ENCODE peak calls at places on chromosomes 13 and 19, in eight cellular contexts. O is HS-5, M is AML-193, Q is DMS153, K is SW 1271, W is midbrain, E is OCI-M1, U is iris pigment epithelial cell. J is an unnamed sample.

GRCh38 chr19:28610731-28611130 is 602.2 kb downstream of the UQCRFS1 start:
- DNase-seq in O (no peak), U (no peak), Q (no peak), E (peak), M (no peak), W (no peak), K (no peak), J (no peak)

GRCh38 chr13:25756916-25757315 is 294.9 kb downstream of the SHISA2 start:
- DNase-seq in M (no peak), E (no peak), O (no peak), Q (peak), W (no peak), K (no peak), U (no peak), J (no peak)

GRCh38 chr13:97411894-97412460 is 22.0 kb upstream of the RAP2A start:
- DNase-seq in Q (no peak), U (no peak), M (no peak), W (no peak), O (no peak), E (no peak), K (no peak), J (no peak)

GRCh38 chr19:46080561-46080960 is 39.8 kb upstream of the IGFL4 start:
- DNase-seq in U (peak), K (no peak), M (no peak), E (peak), Q (no peak), O (peak), W (no peak), J (no peak)

GRCh38 chr13:94822356-94822755 is 110.0 kb upstream of the SOX21 start:
- DNase-seq in K (no peak), O (no peak), Q (peak), W (no peak), E (no peak), U (no peak), M (no peak), J (no peak)

GRCh38 chr13:21297452-21297851 is 121.0 kb downstream of the MRPL57 start:
- DNase-seq in U (peak), W (peak), K (no peak), M (no peak), O (no peak), E (no peak), Q (no peak), J (no peak)

GRCh38 chr19:7751157-7751783 is 3.9 kb upstream of the CD209 start:
- DNase-seq in K (no peak), W (no peak), Q (no peak), U (peak), M (no peak), E (no peak), O (no peak), J (no peak)

GRCh38 chr13:51882570-51883225 is 20.9 kb downstream of the CCDC70 start:
- DNase-seq in Q (no peak), K (no peak), E (no peak), O (no peak), U (no peak), W (no peak), M (no peak), J (no peak)

GRCh38 chr19:58274771-58275199 is 4.0 kb upstream of the ZNF8 start:
- DNase-seq in O (no peak), K (no peak), Q (no peak), U (peak), E (no peak), W (no peak), M (no peak), J (no peak)

GRCh38 chr13:94620286-94620896 is 18.7 kb downstream of the GPR180 start:
- DNase-seq in O (no peak), M (peak), U (peak), E (peak), K (no peak), Q (peak), W (no peak), J (peak)

GRCh38 chr19:41620171-41620570 is 6.7 kb downstream of the CEACAM4 start:
- DNase-seq in K (no peak), W (no peak), E (no peak), O (no peak), U (no peak), M (no peak), Q (no peak), J (no peak)

GRCh38 chr19:16330368-16330801 is 5.8 kb downstream of the KLF2 start:
- DNase-seq in O (peak), E (no peak), K (peak), Q (no peak), W (no peak), M (no peak), U (peak), J (no peak)

GRCh38 chr13:36258831-36259230 is 38.8 kb downstream of the CCDC169 start:
- DNase-seq in M (no peak), Q (no peak), O (no peak), W (no peak), E (no peak), K (no peak), U (no peak), J (no peak)

GRCh38 chr13:107104631-107105030 is 536.7 kb upstream of the ARGLU1 start:
- DNase-seq in W (no peak), M (no peak), K (no peak), O (no peak), Q (no peak), U (peak), E (no peak), J (no peak)

GRCh38 chr19:44628793-44629192 is 14.9 kb upstream of the PVR start:
- DNase-seq in K (no peak), O (no peak), Q (no peak), W (no peak), U (no peak), M (no peak), E (no peak), J (no peak)

GRCh38 chr13:82713681-82714405 is 1168.4 kb downstream of the SLITRK1 start:
- DNase-seq in Q (no peak), M (no peak), E (no peak), O (peak), U (peak), W (no peak), K (no peak), J (no peak)

GRCh38 chr19:48844472-48844871 is 8.2 kb upstream of the HSD17B14 start:
- DNase-seq in W (no peak), K (peak), M (no peak), O (peak), E (peak), Q (no peak), U (peak), J (no peak)

GRCh38 chr19:42563352-42564210 is 31.1 kb downstream of the CEACAM8 start:
- DNase-seq in Q (no peak), W (peak), O (peak), U (peak), M (peak), E (peak), K (peak), J (peak)

GRCh38 chr13:48156466-48156865 is 61.6 kb upstream of the MED4 start:
- DNase-seq in M (no peak), K (no peak), O (no peak), E (no peak), Q (no peak), U (no peak), W (no peak), J (peak)

GRCh38 chr19:35752746-35753350 is 4.0 kb downstream of the HSPB6 start:
- DNase-seq in M (no peak), Q (no peak), O (no peak), K (no peak), U (no peak), E (no peak), W (no peak), J (no peak)

GRCh38 chr19:44704982-44705381 is 6.0 kb downstream of the CEACAM16 start:
- DNase-seq in O (no peak), W (no peak), U (no peak), E (no peak), K (no peak), M (no peak), Q (no peak), J (no peak)

GRCh38 chr13:75566658-75567057 is 17.1 kb downstream of the UCHL3 start:
- DNase-seq in W (peak), K (no peak), M (peak), E (peak), Q (no peak), O (no peak), U (peak), J (no peak)

GRCh38 chr13:114146629-114147028 is 14.2 kb upstream of the RASA3 start:
- DNase-seq in Q (no peak), O (no peak), M (no peak), U (no peak), K (no peak), E (peak), W (no peak), J (peak)

GRCh38 chr19:35549174-35549788 is 3.9 kb downstream of the TMEM147 start:
- DNase-seq in E (peak), U (peak), W (peak), Q (peak), O (no peak), K (peak), M (peak), J (peak)

GRCh38 chr19:50514346-50515167 is 844 bp upstream of the ASPDH start:
- DNase-seq in O (no peak), M (no peak), U (no peak), E (no peak), Q (peak), K (no peak), W (peak), J (no peak)

GRCh38 chr19:18519962-18520847 is 1.7 kb downstream of the ELL start:
- DNase-seq in E (peak), W (no peak), Q (peak), O (peak), M (peak), K (peak), U (peak), J (peak)

GRCh38 chr13:48580185-48580803 is 47.4 kb upstream of the RCBTB2 start:
- DNase-seq in M (peak), W (peak), K (no peak), Q (peak), O (no peak), U (peak), E (peak), J (peak)

GRCh38 chr19:18612772-18613588 is at the start of gene TMEM59L:
- DNase-seq in Q (no peak), E (no peak), M (no peak), W (peak), K (no peak), O (no peak), U (no peak), J (peak)

GRCh38 chr19:50794778-50795664 is 4.8 kb downstream of the ACP4 start:
- DNase-seq in W (no peak), M (no peak), Q (no peak), K (no peak), U (no peak), O (no peak), E (peak), J (no peak)

GRCh38 chr13:110396913-110397379 is 89.9 kb downstream of the COL4A2 start:
- DNase-seq in U (peak), E (no peak), O (peak), M (no peak), W (peak), Q (no peak), K (no peak), J (no peak)

GRCh38 chr13:112469071-112469745 is 93.1 kb downstream of the SPACA7 start:
- DNase-seq in Q (no peak), O (no peak), M (no peak), E (no peak), K (no peak), W (no peak), U (no peak), J (no peak)

GRCh38 chr13:49563513-49563912 is 21.8 kb downstream of the RCBTB1 start:
- DNase-seq in M (no peak), K (no peak), Q (no peak), O (no peak), W (peak), E (peak), U (peak), J (no peak)

GRCh38 chr19:28862238-28862637 is 350.7 kb downstream of the UQCRFS1 start:
- DNase-seq in O (no peak), M (no peak), U (no peak), E (no peak), W (no peak), K (no peak), Q (no peak), J (no peak)

GRCh38 chr13:44432595-44432994 is 59.0 kb downstream of the SERP2 start:
- DNase-seq in U (no peak), W (peak), Q (no peak), E (peak), O (no peak), K (no peak), M (no peak), J (no peak)

GRCh38 chr13:30196025-30196424 is 111.3 kb downstream of the KATNAL1 start:
- DNase-seq in M (no peak), Q (peak), E (no peak), O (no peak), K (no peak), U (peak), W (no peak), J (peak)

GRCh38 chr13:114119196-114119595 is 13.2 kb downstream of the RASA3 start:
- DNase-seq in K (peak), U (peak), W (no peak), E (no peak), M (no peak), Q (no peak), O (peak), J (peak)

GRCh38 chr13:47862841-47863240 is 138.2 kb downstream of the SUCLA2 start:
- DNase-seq in E (no peak), U (no peak), Q (no peak), M (no peak), K (no peak), O (no peak), W (no peak), J (no peak)

GRCh38 chr13:51168623-51169022 is 53.6 kb upstream of the FAM124A start:
- DNase-seq in K (no peak), M (no peak), W (no peak), Q (no peak), O (no peak), U (no peak), E (no peak), J (no peak)

GRCh38 chr19:12833747-12834417 is 497 bp downstream of the RTBDN start:
- DNase-seq in K (no peak), E (peak), U (no peak), M (no peak), O (no peak), Q (no peak), W (no peak), J (peak)